ENCODE peak calls at places on chromosomes 6 and 20, in four cellular contexts. Q, J, F and O are unnamed samples.

GRCh38 chr6:69232506-69233194 is 564.2 kb downstream of the LMBRD1 start:
- DNase-seq in F (no peak), J (peak), Q (peak), O (peak)

GRCh38 chr20:20096421-20096820 is 44.1 kb downstream of the CFAP61 start:
- DNase-seq in Q (no peak), J (no peak), F (no peak), O (no peak)

GRCh38 chr20:20207872-20208271 is 155.5 kb downstream of the CFAP61 start:
- DNase-seq in J (no peak), F (no peak), Q (no peak), O (no peak)

GRCh38 chr20:38110525-38111178 is 54.4 kb downstream of the TGM2 start:
- DNase-seq in J (no peak), F (no peak), Q (no peak), O (peak)

GRCh38 chr6:14710421-14710820 is 535.4 kb upstream of the JARID2 start:
- DNase-seq in Q (no peak), J (no peak), F (no peak), O (peak)

GRCh38 chr6:19995575-19996257 is 158.5 kb downstream of the ID4 start:
- DNase-seq in F (no peak), Q (no peak), J (no peak), O (peak)

GRCh38 chr20:46943861-46944591 is 49.4 kb downstream of the EYA2 start:
- DNase-seq in Q (no peak), J (no peak), F (no peak), O (no peak)

GRCh38 chr6:124393536-124393935 is 568.7 kb upstream of the RNF217 start:
- DNase-seq in Q (no peak), F (no peak), J (no peak), O (no peak)

GRCh38 chr6:22363166-22363965 is 66.5 kb upstream of the PRL start:
- DNase-seq in J (no peak), Q (no peak), F (no peak), O (no peak)

GRCh38 chr6:84455630-84456029 is 228.2 kb upstream of the CEP162 start:
- DNase-seq in Q (peak), F (no peak), J (no peak), O (no peak)

GRCh38 chr6:29750709-29751108 is 27.5 kb downstream of the HLA-F start:
- DNase-seq in F (no peak), J (no peak), Q (no peak), O (no peak)

GRCh38 chr6:12844284-12845223 is 128.0 kb downstream of the PHACTR1 start:
- DNase-seq in Q (no peak), F (no peak), J (no peak), O (no peak)

GRCh38 chr6:47334334-47334733 is 24.6 kb upstream of the TNFRSF21 start:
- DNase-seq in J (no peak), Q (no peak), F (no peak), O (no peak)

GRCh38 chr20:46746972-46747371 is 37.5 kb downstream of the SLC2A10 start:
- DNase-seq in Q (no peak), F (no peak), J (no peak), O (no peak)

GRCh38 chr20:15930324-15931305 is 642.6 kb downstream of the KIF16B start:
- DNase-seq in F (peak), Q (no peak), J (no peak), O (no peak)

GRCh38 chr6:138004423-138005287 is 102.6 kb downstream of the PERP start:
- DNase-seq in Q (peak), F (peak), J (no peak), O (peak)

GRCh38 chr20:35952480-35953410 is 1.6 kb downstream of the SCAND1 start:
- DNase-seq in J (peak), F (no peak), Q (peak), O (no peak)

GRCh38 chr20:57450931-57451330 is 59.7 kb downstream of the RBM38 start:
- DNase-seq in F (no peak), Q (no peak), J (no peak), O (no peak)

GRCh38 chr20:41276317-41276751 is 41.2 kb downstream of the ZHX3 start:
- DNase-seq in Q (no peak), F (no peak), J (no peak), O (no peak)

GRCh38 chr6:47865206-47865605 is 83.4 kb downstream of the OPN5 start:
- DNase-seq in J (no peak), Q (no peak), F (no peak), O (no peak)

GRCh38 chr6:150959071-150959637 is 93.7 kb downstream of the MTHFD1L start:
- DNase-seq in J (no peak), F (no peak), Q (no peak), O (no peak)

GRCh38 chr20:8670900-8671229 is 398.0 kb upstream of the PLCB4 start:
- DNase-seq in Q (no peak), F (peak), J (no peak), O (peak)

GRCh38 chr6:138035070-138035469 is 72.1 kb downstream of the PERP start:
- DNase-seq in Q (no peak), J (no peak), F (no peak), O (no peak)

GRCh38 chr6:142416179-142416578 is 114.4 kb downstream of the ADGRG6 start:
- DNase-seq in F (peak), J (no peak), Q (no peak), O (no peak)

GRCh38 chr6:159170333-159170672 is 1.1 kb downstream of the FNDC1 start:
- DNase-seq in Q (no peak), J (no peak), F (no peak), O (no peak)
- H3K4me3 ChIP-seq in Q (no peak), J (no peak), F (peak), O (peak)

GRCh38 chr6:3232017-3232838 is 4.8 kb upstream of the TUBB2B start:
- DNase-seq in Q (no peak), F (no peak), J (no peak), O (peak)

GRCh38 chr6:3228791-3229565 is 1.5 kb upstream of the TUBB2B start:
- DNase-seq in Q (no peak), J (peak), F (no peak), O (peak)

GRCh38 chr6:3229566-3230274 is 2.3 kb upstream of the TUBB2B start:
- DNase-seq in J (no peak), Q (no peak), F (no peak), O (peak)

GRCh38 chr6:3231213-3232016 is 4.0 kb upstream of the TUBB2B start:
- DNase-seq in F (no peak), Q (no peak), J (no peak), O (peak)

GRCh38 chr6:3230275-3231212 is 3.1 kb upstream of the TUBB2B start:
- DNase-seq in F (no peak), Q (no peak), J (no peak), O (peak)
- H3K4me3 ChIP-seq in F (peak), Q (no peak), J (no peak), O (peak)

DNA sequence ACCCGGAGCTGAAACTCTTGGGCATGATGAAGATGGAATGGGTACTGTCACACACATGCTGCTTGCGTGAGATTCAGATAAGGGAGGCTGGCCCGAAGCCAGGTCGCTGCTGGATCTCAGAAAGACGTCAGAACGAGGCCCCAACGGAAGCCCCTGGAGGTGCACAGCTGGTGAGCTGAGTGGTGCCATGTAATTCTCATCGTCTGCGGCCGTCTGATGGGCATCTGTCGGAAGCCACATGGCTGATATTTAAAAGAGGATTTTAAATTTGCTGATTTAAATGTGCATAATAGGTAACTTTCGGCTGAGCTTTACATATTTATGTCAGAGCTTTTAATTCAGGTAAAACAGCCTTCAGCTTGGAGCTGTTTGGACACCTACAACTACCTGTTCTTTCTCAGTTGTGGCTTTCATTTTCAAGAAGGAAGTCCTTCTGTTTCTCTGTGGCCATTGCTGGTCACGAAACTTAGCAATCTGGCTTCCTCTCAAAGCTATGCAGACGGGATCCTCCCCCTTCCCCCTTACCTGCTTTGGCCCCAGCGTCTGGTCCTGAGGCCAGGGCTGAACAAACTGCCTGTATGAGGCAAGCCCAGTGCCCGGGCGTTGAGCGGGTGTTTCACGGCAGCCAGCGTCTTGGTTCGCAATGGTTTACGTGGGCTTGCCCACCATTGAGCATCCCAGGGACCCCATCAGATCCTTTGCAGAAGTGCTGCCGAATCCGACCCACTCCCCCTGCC is 9.2 kb downstream of the SLCO4A1 start:
- DNase-seq in Q (peak), J (peak), F (no peak), O (no peak)
- H3K4me3 ChIP-seq in Q (peak), J (peak), F (no peak), O (no peak)

DNA sequence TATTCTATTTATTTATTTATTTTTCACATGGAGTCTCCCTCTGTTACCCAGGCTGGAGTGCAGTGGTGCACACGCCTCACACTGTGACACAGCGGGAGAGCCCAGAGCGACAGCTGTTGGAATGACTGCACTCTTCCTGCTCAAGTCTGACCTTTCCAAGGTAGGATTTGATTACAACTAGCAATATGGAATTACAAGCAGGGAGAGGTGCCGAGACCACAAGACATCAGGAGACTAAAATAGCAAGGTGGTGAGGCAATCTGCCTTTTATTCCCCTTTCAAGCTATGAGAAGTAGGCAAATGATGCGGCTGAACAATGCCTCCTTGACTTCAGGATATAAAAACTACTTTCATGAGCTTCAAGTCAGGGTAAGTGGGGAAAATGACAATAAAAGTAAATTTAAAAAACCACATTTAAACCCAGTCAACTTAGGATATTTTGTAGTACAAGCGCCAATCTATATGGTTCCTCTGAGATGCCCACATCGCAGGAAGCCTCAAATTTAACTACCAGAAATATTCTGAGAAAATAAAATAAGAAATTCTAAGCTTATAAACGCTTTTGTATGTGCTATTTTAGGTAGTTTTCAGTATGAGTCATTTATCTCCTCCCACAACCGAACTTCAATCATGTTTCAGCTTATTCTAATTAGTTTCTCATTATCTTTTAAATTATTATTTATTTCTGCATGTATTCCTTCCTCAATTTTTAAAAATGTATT is 146.9 kb upstream of the SGK1 start:
- DNase-seq in Q (no peak), J (no peak), F (no peak), O (peak)
- H3K4me3 ChIP-seq in Q (no peak), J (no peak), F (no peak), O (no peak)

DNA sequence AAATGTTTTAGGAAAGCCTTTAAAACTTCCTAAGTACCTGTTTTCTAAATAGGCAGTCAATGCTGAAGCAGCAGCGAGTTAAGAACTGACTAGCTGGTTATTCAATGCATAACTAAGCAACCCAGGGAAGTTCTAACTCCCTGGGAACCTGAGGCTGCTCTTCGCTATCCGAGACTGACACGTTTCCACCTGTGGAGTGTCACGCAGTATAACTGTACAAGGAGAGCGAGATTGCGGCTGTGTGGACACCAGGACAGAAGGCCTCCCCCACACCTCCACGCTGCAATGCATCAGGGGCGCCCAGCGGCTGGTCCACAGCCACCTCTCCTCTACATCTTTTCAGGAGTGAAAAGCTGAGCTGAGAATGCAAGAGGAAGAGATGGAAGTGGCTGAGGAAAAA is 8.0 kb downstream of the PXDC1 start:
- DNase-seq in Q (no peak), F (no peak), J (no peak), O (no peak)
- H3K4me3 ChIP-seq in Q (no peak), F (no peak), J (no peak), O (no peak)

DNA sequence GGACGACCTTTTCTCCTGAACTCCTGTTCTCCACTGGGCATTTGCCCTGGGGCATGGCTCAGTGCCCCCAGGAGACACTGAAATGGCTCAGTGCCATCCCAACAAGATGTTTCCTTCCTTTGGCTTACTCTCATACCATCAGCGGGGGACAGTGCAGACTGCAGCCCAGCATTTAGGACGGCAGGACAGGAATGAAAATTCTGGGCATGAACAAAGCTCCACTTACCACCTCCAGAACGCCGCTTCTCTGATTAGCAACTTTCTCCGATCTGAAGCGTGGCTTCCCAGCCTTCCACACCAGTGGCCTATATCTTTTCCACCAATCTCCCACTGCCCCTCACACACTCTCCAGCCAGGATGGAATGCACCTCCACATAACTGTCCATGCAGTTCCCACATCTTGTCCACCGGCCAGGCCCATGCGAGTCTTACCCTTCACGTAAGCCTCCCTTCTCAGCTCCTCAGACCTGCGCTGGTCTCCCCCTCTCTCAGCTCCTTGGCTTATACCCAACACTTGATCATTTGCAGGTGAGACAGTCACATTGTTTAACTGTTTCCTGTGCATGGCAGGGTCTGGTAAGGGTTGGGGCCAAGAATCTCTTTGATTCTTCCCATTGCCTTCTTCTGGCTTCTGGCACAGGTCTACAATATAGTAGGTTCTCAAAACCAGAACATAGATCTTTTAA is 114.5 kb downstream of the FYN start:
- DNase-seq in J (peak), Q (no peak), F (no peak), O (no peak)
- H3K4me3 ChIP-seq in J (peak), Q (no peak), F (no peak), O (no peak)